ENCODE peak calls at places on chromosomes 7 and 10, in ten cellular contexts. One of them, this sample, is unnamed. For H3K36me3, the result is how much of the 10 kb centered on the place peaks cover.

GRCh38 chr7:132783824-132784223 is 207.6 kb upstream of the PLXNA4 start:
- DNase-seq in body of pancreas: no peak
- DNase-seq in endodermal cell: no peak
- DNase-seq in Panc1: no peak
- DNase-seq in ascending aorta: no peak
- DNase-seq in brain microvascular endothelial cell: peak
- DNase-seq in right atrium auricular region: no peak
- DNase-seq in uterus: no peak
- DNase-seq in adrenal gland: no peak
- DNase-seq in left lung: no peak
- DNase-seq in this sample: peak

GRCh38 chr10:90042075-90042474 is 340.7 kb downstream of the KIF20B start:
- DNase-seq in endodermal cell: no peak
- DNase-seq in brain microvascular endothelial cell: no peak
- DNase-seq in Panc1: no peak
- DNase-seq in ascending aorta: no peak
- DNase-seq in body of pancreas: no peak
- DNase-seq in adrenal gland: no peak
- DNase-seq in uterus: no peak
- DNase-seq in left lung: peak
- DNase-seq in right atrium auricular region: no peak
- DNase-seq in this sample: no peak

GRCh38 chr10:124017729-124018128 is 75.7 kb downstream of the CHST15 start:
- DNase-seq in right atrium auricular region: no peak
- DNase-seq in left lung: no peak
- DNase-seq in Panc1: no peak
- DNase-seq in endodermal cell: no peak
- DNase-seq in ascending aorta: no peak
- DNase-seq in brain microvascular endothelial cell: no peak
- DNase-seq in body of pancreas: no peak
- DNase-seq in adrenal gland: no peak
- DNase-seq in uterus: no peak
- DNase-seq in this sample: no peak

GRCh38 chr7:121436136-121436535 is 40.0 kb upstream of the FAM3C start:
- DNase-seq in body of pancreas: no peak
- DNase-seq in Panc1: no peak
- DNase-seq in left lung: no peak
- DNase-seq in brain microvascular endothelial cell: no peak
- DNase-seq in uterus: no peak
- DNase-seq in adrenal gland: no peak
- DNase-seq in right atrium auricular region: no peak
- DNase-seq in ascending aorta: no peak
- DNase-seq in endodermal cell: no peak
- DNase-seq in this sample: no peak

GRCh38 chr10:43047288-43047970 is 29.4 kb upstream of the RET start:
- DNase-seq in uterus: peak
- DNase-seq in brain microvascular endothelial cell: no peak
- DNase-seq in adrenal gland: peak
- DNase-seq in body of pancreas: no peak
- DNase-seq in ascending aorta: no peak
- DNase-seq in Panc1: no peak
- DNase-seq in left lung: peak
- DNase-seq in right atrium auricular region: no peak
- DNase-seq in endodermal cell: no peak
- DNase-seq in this sample: no peak

GRCh38 chr7:28191751-28192150 is 11.2 kb upstream of the JAZF1 start:
- DNase-seq in Panc1: no peak
- DNase-seq in endodermal cell: no peak
- DNase-seq in right atrium auricular region: no peak
- DNase-seq in left lung: no peak
- DNase-seq in adrenal gland: no peak
- DNase-seq in body of pancreas: no peak
- DNase-seq in ascending aorta: no peak
- DNase-seq in uterus: no peak
- DNase-seq in brain microvascular endothelial cell: no peak
- DNase-seq in this sample: no peak

GRCh38 chr10:110762109-110762848 is 109.4 kb upstream of the PDCD4 start:
- DNase-seq in endodermal cell: no peak
- DNase-seq in Panc1: no peak
- DNase-seq in left lung: no peak
- DNase-seq in brain microvascular endothelial cell: no peak
- DNase-seq in right atrium auricular region: no peak
- DNase-seq in adrenal gland: no peak
- DNase-seq in uterus: no peak
- DNase-seq in ascending aorta: no peak
- DNase-seq in body of pancreas: no peak
- DNase-seq in this sample: no peak

GRCh38 chr10:71632200-71632820 is 87.3 kb downstream of the C10orf105 start:
- DNase-seq in ascending aorta: no peak
- DNase-seq in adrenal gland: no peak
- DNase-seq in Panc1: no peak
- DNase-seq in uterus: no peak
- DNase-seq in endodermal cell: no peak
- DNase-seq in left lung: no peak
- DNase-seq in body of pancreas: no peak
- DNase-seq in brain microvascular endothelial cell: no peak
- DNase-seq in right atrium auricular region: no peak
- DNase-seq in this sample: no peak

GRCh38 chr7:142463401-142463850 is 205.6 kb upstream of the PRSS58 start:
- DNase-seq in endodermal cell: no peak
- DNase-seq in adrenal gland: no peak
- DNase-seq in left lung: no peak
- DNase-seq in ascending aorta: no peak
- DNase-seq in right atrium auricular region: no peak
- DNase-seq in body of pancreas: no peak
- DNase-seq in Panc1: no peak
- DNase-seq in uterus: no peak
- DNase-seq in brain microvascular endothelial cell: no peak
- DNase-seq in this sample: no peak

GRCh38 chr7:3721422-3721821 is 420.4 kb downstream of the SDK1 start:
- DNase-seq in body of pancreas: no peak
- DNase-seq in uterus: no peak
- DNase-seq in adrenal gland: no peak
- DNase-seq in endodermal cell: no peak
- DNase-seq in brain microvascular endothelial cell: no peak
- DNase-seq in right atrium auricular region: no peak
- DNase-seq in ascending aorta: no peak
- DNase-seq in Panc1: no peak
- DNase-seq in left lung: no peak
- DNase-seq in this sample: no peak

GRCh38 chr7:106774213-106774767 is 90.8 kb upstream of the PIK3CG start:
- DNase-seq in endodermal cell: no peak
- DNase-seq in right atrium auricular region: no peak
- DNase-seq in brain microvascular endothelial cell: no peak
- DNase-seq in adrenal gland: no peak
- DNase-seq in ascending aorta: no peak
- DNase-seq in left lung: no peak
- DNase-seq in uterus: no peak
- DNase-seq in Panc1: no peak
- DNase-seq in body of pancreas: no peak
- DNase-seq in this sample: no peak

GRCh38 chr10:4196948-4197390 is 412.0 kb upstream of the KLF6 start:
- DNase-seq in ascending aorta: no peak
- DNase-seq in brain microvascular endothelial cell: no peak
- DNase-seq in endodermal cell: no peak
- DNase-seq in Panc1: no peak
- DNase-seq in left lung: no peak
- DNase-seq in right atrium auricular region: no peak
- DNase-seq in adrenal gland: no peak
- DNase-seq in uterus: no peak
- DNase-seq in body of pancreas: no peak
- DNase-seq in this sample: no peak

GRCh38 chr7:15504376-15504775 is 57.4 kb downstream of the AGMO start:
- DNase-seq in right atrium auricular region: no peak
- DNase-seq in brain microvascular endothelial cell: no peak
- DNase-seq in Panc1: no peak
- DNase-seq in body of pancreas: no peak
- DNase-seq in ascending aorta: no peak
- DNase-seq in endodermal cell: no peak
- DNase-seq in left lung: no peak
- DNase-seq in adrenal gland: no peak
- DNase-seq in uterus: no peak
- DNase-seq in this sample: no peak

GRCh38 chr10:126124923-126125322 is 228.6 kb downstream of the FANK1 start:
- DNase-seq in left lung: no peak
- DNase-seq in adrenal gland: no peak
- DNase-seq in right atrium auricular region: no peak
- DNase-seq in Panc1: no peak
- DNase-seq in uterus: no peak
- DNase-seq in endodermal cell: no peak
- DNase-seq in ascending aorta: no peak
- DNase-seq in brain microvascular endothelial cell: no peak
- DNase-seq in body of pancreas: no peak
- DNase-seq in this sample: no peak

DNA sequence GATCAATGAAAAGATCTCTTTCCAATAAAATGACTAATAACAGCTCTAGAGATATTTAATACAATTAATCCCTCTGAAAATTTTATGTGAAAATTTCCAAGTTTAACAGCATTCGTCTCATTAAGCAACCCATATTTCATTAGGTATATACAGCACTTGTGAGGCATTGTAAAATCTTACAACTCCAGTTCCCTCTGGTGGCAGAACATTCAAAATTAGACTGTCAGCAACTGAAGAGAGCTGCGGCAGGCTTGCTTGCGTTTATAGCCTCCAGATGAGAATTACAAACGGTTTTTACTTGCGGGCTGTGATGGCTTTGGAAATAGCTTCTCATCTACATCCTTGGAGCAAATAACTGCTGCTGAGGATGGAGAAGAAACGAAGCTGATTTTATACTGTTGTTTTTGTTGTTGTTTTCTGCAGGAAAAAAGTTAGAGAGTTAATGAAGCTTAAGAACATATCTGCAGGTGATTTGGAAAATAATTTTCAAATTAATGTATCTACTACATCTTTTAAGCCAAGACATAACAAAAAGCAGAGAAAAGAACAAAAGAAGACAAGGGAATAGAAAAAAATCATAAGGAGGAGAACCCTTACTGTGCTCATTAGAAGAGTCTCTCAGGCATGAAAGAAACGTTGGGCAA is 171.3 kb downstream of the MAGI2 start:
- DNase-seq in body of pancreas: no peak
- DNase-seq in endodermal cell: no peak
- DNase-seq in right atrium auricular region: no peak
- DNase-seq in ascending aorta: no peak
- DNase-seq in adrenal gland: peak
- DNase-seq in left lung: no peak
- DNase-seq in brain microvascular endothelial cell: peak
- DNase-seq in Panc1: peak
- DNase-seq in uterus: no peak
- DNase-seq in this sample: no peak
- TF ChIP-seq CTCF in body of pancreas: no peak
- TF ChIP-seq CTCF in endodermal cell: peak
- TF ChIP-seq CTCF in right atrium auricular region: no peak
- TF ChIP-seq CTCF in ascending aorta: peak
- TF ChIP-seq CTCF in adrenal gland: peak
- TF ChIP-seq CTCF in left lung: peak
- TF ChIP-seq CTCF in brain microvascular endothelial cell: peak
- TF ChIP-seq CTCF in Panc1: peak
- TF ChIP-seq CTCF in uterus: no peak
- TF ChIP-seq CTCF in this sample: peak

DNA sequence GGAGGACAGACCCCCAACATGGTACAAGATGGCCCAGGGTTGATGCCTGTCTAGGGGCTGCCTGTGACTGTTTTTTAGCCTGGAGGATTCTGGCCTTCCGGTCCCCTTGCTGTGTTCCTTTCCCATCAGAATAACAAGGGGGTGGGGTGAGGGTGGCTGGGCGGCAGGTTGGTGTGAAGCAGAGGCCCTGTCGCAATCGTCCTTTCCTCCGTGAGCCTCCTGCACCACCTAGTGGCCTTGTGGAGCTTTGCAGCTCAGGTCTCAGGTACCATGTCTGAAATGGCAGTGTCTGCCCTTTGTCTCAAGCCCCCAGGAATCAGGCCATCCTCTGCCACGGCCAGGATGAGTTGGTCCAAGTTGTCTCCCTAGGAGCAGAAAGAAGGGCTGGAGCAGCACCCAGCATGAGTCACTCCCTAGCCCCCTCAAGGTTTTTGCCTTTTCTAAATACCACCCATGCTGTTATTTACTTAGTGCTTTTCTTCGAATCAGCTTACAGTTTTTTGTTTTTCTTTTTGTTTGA is 24.2 kb downstream of the TACR2 start:
- DNase-seq in right atrium auricular region: peak
- DNase-seq in Panc1: peak
- DNase-seq in adrenal gland: peak
- DNase-seq in left lung: peak
- DNase-seq in ascending aorta: peak
- DNase-seq in endodermal cell: peak
- DNase-seq in body of pancreas: peak
- DNase-seq in brain microvascular endothelial cell: peak
- DNase-seq in uterus: peak
- DNase-seq in this sample: peak
- H3K36me3 ChIP-seq in right atrium auricular region: half or more
- H3K36me3 ChIP-seq in Panc1: under half
- H3K36me3 ChIP-seq in adrenal gland: half or more
- H3K36me3 ChIP-seq in left lung: half or more
- H3K36me3 ChIP-seq in ascending aorta: half or more
- H3K36me3 ChIP-seq in endodermal cell: under half
- H3K36me3 ChIP-seq in body of pancreas: under half
- H3K36me3 ChIP-seq in brain microvascular endothelial cell: under half
- H3K36me3 ChIP-seq in uterus: under half
- H3K36me3 ChIP-seq in this sample: under half

GRCh38 chr10:37976880-37977203 is 395 bp upstream of the ZNF25 start:
- DNase-seq in right atrium auricular region: no peak
- DNase-seq in left lung: no peak
- DNase-seq in uterus: no peak
- DNase-seq in ascending aorta: no peak
- DNase-seq in adrenal gland: no peak
- DNase-seq in endodermal cell: no peak
- DNase-seq in brain microvascular endothelial cell: no peak
- DNase-seq in body of pancreas: no peak
- DNase-seq in Panc1: no peak
- DNase-seq in this sample: no peak
- TF ChIP-seq CTCF in right atrium auricular region: no peak
- TF ChIP-seq CTCF in left lung: no peak
- TF ChIP-seq CTCF in uterus: no peak
- TF ChIP-seq CTCF in ascending aorta: no peak
- TF ChIP-seq CTCF in adrenal gland: no peak
- TF ChIP-seq CTCF in endodermal cell: peak
- TF ChIP-seq CTCF in brain microvascular endothelial cell: no peak
- TF ChIP-seq CTCF in body of pancreas: no peak
- TF ChIP-seq CTCF in Panc1: no peak
- TF ChIP-seq CTCF in this sample: no peak

DNA sequence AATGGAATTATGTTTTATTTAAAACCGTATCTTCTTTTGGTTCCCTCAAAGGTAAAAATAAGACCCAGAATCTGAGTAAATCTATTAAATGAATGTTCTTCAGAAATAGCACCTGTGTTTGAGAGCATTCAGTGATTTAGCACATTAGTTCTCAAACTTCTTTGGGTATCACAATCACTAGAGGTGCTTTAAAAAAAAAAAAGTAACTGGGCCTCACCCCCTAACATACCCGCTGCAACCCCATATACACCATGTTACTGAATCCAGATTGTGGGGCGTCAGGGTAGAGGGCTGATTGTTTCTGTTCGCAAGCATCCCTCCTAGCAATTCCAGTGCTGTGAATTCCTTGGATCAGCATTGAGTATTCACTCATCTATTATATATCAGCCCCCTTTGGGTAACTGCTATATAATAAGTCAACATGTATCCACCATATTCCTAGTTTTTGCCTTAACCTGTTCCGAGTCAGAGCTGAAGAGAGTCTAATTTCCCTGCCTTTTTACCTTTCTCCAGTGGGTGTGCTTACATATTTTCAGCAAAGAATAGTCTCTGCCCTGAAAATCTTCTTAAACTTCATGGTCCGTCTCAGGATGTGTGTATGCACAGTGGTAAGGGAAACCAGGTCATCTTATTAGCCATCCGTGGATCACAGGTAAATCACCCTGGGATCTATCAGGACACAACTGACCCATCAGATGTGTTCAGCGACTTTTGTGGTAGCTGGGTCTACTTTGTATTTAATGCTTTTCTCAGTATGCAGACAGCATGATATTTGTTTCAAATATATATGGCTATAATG is 40.2 kb downstream of the CALML5 start:
- DNase-seq in endodermal cell: no peak
- DNase-seq in left lung: no peak
- DNase-seq in brain microvascular endothelial cell: no peak
- DNase-seq in uterus: no peak
- DNase-seq in body of pancreas: no peak
- DNase-seq in right atrium auricular region: no peak
- DNase-seq in ascending aorta: no peak
- DNase-seq in Panc1: no peak
- DNase-seq in adrenal gland: no peak
- DNase-seq in this sample: no peak
- H3K36me3 ChIP-seq in endodermal cell: half or more
- H3K36me3 ChIP-seq in left lung: under half
- H3K36me3 ChIP-seq in brain microvascular endothelial cell: under half
- H3K36me3 ChIP-seq in uterus: under half
- H3K36me3 ChIP-seq in body of pancreas: under half
- H3K36me3 ChIP-seq in right atrium auricular region: under half
- H3K36me3 ChIP-seq in ascending aorta: under half
- H3K36me3 ChIP-seq in Panc1: under half
- H3K36me3 ChIP-seq in adrenal gland: under half
- H3K36me3 ChIP-seq in this sample: under half